ENCODE peak calls at places on chromosome 19, in six cellular contexts. W is body of pancreas, P is cardiac muscle cell, A is heart left ventricle, D is BE2C, H is fibroblast of lung. J is an unnamed sample.

GRCh38 chr19:16078311-16078758 is 2.0 kb downstream of the TPM4 start:
- DNase-seq in W (peak; percentile 16), A (peak; percentile 42), P (peak; percentile 29), H (no peak), D (peak; percentile 38), J (peak; percentile 32)

GRCh38 chr19:49988433-49988832 is 27.5 kb upstream of the SIGLEC11 start:
- DNase-seq in A (no peak), P (no peak), D (no peak), H (peak; percentile 29), W (no peak), J (no peak)

GRCh38 chr19:18440421-18440877 is 2.5 kb upstream of the ISYNA1 start:
- DNase-seq in A (no peak), P (peak; percentile 54), H (no peak), D (peak; percentile 60), W (no peak), J (no peak)

GRCh38 chr19:38644719-38645118 is 2.7 kb upstream of the ACTN4 start:
- DNase-seq in H (no peak), A (no peak), D (no peak), P (no peak), W (no peak), J (no peak)

GRCh38 chr19:48170817-48171347 is 402 bp downstream of the ZSWIM9 start:
- DNase-seq in H (no peak), A (no peak), W (no peak), P (no peak), D (no peak), J (no peak)

GRCh38 chr19:16514383-16515019 is 18.3 kb downstream of the C19orf44 start:
- DNase-seq in H (no peak), W (no peak), D (no peak), P (no peak), A (no peak), J (no peak)

GRCh38 chr19:48852292-48852691 is 16.0 kb upstream of the HSD17B14 start:
- DNase-seq in P (no peak), W (no peak), A (no peak), D (no peak), H (no peak), J (no peak)

GRCh38 chr19:28634031-28634328 is 579.0 kb downstream of the UQCRFS1 start:
- DNase-seq in A (no peak), P (no peak), D (no peak), H (no peak), W (no peak), J (no peak)

GRCh38 chr19:47253467-47253881 is 2.9 kb upstream of the CCDC9 start:
- DNase-seq in W (no peak), A (no peak), P (no peak), D (no peak), H (peak; percentile 72), J (no peak)

GRCh38 chr19:29622191-29623070 is 16.3 kb downstream of the POP4 start:
- DNase-seq in A (no peak), H (no peak), P (peak; percentile 24), W (no peak), D (no peak), J (no peak)

GRCh38 chr19:14550201-14550754 is 20.9 kb downstream of the TECR start:
- DNase-seq in A (no peak), H (no peak), D (peak; percentile 45), P (no peak), W (peak; percentile 63), J (no peak)
- H3K4me3 ChIP-seq in A (no peak overlapping the region), H (no peak overlapping the region), D (no peak overlapping the region), P (no peak overlapping the region), W (no peak overlapping the region), J (no peak overlapping the region)

DNA sequence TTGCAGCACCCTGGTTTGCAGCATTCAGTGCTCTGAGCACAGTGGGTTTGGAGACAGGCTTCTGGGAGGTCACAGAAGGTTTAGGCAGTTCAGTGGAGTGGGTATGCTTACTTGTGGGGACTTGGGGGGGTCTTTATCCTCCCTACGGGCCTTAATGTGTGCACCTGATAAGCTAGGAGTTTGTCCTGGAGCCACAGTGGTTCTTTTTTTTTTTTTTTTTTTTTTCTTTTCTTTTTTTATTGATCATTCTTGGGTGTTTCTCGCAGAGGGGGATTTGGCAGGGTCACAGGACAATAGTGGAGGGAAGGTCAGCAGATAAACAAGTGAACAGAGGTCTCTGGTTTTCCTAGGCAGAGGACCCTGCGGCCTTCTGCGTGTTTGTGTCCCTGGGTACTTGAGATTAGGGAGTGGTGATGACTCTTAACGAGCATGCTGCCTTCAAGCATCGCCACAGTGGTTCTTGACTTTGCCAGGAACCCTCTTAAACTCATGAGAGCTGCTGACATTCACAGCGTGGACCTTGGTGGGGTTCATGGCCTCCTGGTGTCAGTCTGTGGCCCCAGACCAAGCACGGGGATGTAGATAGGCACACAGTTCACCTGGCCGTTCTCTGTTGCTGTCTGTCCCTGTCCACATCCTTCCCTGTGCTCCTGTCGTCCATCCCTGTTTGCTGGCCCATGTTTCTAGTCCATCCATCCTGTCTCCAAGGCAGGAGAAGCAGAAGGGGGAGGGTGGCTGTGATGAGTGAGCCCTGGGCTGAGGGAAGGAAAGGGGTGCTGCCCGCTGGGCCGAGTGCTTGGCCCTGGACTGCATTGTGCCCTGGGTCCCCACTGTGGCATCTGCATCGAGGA is 2.7 kb downstream of the EGLN2 start:
- DNase-seq in D (no peak), W (no peak), P (peak; percentile 47), H (no peak), A (no peak), J (peak; percentile 67)
- H3K4me1 ChIP-seq in D (peaks cover 26% of the 10 kb centered on the region), W (peaks cover 76% of the 10 kb centered on the region), P (peaks cover 42% of the 10 kb centered on the region), H (peaks cover 51% of the 10 kb centered on the region), A (peaks cover 65% of the 10 kb centered on the region), J (peaks cover 75% of the 10 kb centered on the region)

GRCh38 chr19:10207026-10207425 is 12.3 kb upstream of the DNMT1 start:
- DNase-seq in W (no peak), P (no peak), A (no peak), D (no peak), H (no peak), J (no peak)
- TF ChIP-seq CTCF in W (no peak), P (no peak), A (no peak), D (no peak), H (no peak), J (no peak)

GRCh38 chr19:55303477-55303876 is 19.7 kb downstream of the BRSK1 start:
- DNase-seq in H (no peak), D (no peak), W (no peak), P (no peak), A (no peak), J (no peak)

GRCh38 chr19:55299991-55300390 is 16.2 kb downstream of the BRSK1 start:
- DNase-seq in D (no peak), W (no peak), H (no peak), P (no peak), A (no peak), J (no peak)

GRCh38 chr19:55304279-55304978 is 20.6 kb downstream of the BRSK1 start:
- DNase-seq in A (no peak), W (no peak), D (peak; percentile 74), H (peak; percentile 24), P (peak; percentile 56), J (no peak)

GRCh38 chr19:55301459-55302331 is 17.9 kb downstream of the BRSK1 start:
- DNase-seq in D (peak; percentile 93), H (peak; percentile 67), A (peak; percentile 88), W (peak; percentile 90), P (peak; percentile 88), J (peak; percentile 94)

GRCh38 chr19:55300821-55301458 is 17.1 kb downstream of the BRSK1 start:
- DNase-seq in W (no peak), A (no peak), D (no peak), P (no peak), H (no peak), J (no peak)
- H3K4me3 ChIP-seq in W (no peak overlapping the region), A (peak overlapping the region; percentile 56), D (no peak overlapping the region), P (no peak overlapping the region), H (no peak overlapping the region), J (no peak overlapping the region)

DNA sequence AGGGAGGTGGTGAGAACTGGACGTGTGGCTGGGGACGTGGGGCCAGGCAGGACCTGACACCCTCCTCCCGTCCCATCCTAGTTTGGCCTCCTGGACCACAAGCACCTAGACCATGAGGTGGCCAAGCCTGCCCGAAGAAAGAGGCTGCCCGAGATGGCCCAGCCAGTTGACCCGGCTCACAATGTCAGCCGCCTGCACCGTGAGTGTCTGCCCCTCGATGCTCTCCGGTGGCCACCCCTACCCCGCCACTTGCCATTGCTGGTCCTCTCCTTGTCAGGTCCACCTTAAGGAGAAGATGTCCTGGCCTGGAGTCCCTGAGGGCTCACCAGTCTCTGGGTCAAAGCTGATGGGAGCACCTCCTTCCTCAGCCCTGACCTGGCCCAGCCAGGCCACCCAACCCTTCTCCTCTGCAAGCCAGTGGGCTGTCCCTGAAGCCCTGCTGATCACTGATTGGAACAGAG is 2.2 kb downstream of the ANGPTL4 start:
- DNase-seq in A (no peak), D (no peak), P (no peak), H (no peak), W (peak; percentile 49), J (no peak)
- H3K4me1 ChIP-seq in A (peaks cover 36% of the 10 kb centered on the region), D (peaks cover 8% of the 10 kb centered on the region), P (peaks cover 11% of the 10 kb centered on the region), H (peaks cover 25% of the 10 kb centered on the region), W (peaks cover 85% of the 10 kb centered on the region), J (peaks cover 56% of the 10 kb centered on the region)

GRCh38 chr19:12527034-12527836 is 24.0 kb downstream of the ZNF564 start:
- DNase-seq in W (no peak), D (no peak), A (no peak), P (peak; percentile 8), H (peak; percentile 56), J (no peak)

GRCh38 chr19:12526542-12526941 is 24.7 kb downstream of the ZNF564 start:
- DNase-seq in A (no peak), W (no peak), D (no peak), P (no peak), H (no peak), J (no peak)

DNA sequence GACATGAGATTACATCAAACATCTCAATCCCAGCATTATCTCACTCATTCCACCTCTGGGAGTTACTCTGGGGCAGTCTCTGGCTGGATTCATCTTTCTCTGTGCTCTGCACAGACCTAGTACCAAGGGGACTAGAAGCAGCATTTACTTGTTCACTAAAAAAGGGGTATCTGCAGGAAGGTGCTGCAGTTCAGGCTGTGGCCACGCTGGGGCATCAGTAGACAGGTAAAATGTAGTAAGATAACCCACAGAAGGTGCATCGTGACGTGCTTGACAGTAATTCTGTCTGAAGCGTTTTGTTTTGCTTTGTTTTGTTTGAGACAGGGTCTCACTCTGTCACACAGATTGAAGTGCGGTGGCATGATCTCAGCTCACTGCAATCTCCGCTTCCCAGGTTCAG is 29.3 kb downstream of the ZNF564 start:
- DNase-seq in D (peak; percentile 34), W (no peak), A (no peak), P (no peak), H (no peak), J (no peak)
- TF ChIP-seq CTCF in D (peak; percentile 53), W (no peak), A (no peak), P (no peak), H (no peak), J (no peak)